ENCODE peak calls at places on chromosomes 12 and 14, in six cellular contexts. Z, C, V, K, P and Q are unnamed samples.

GRCh38 chr14:102862154-102862772 is 60.2 kb upstream of the AMN start:
- DNase-seq in C (no peak), Z (peak), V (no peak), P (no peak), K (no peak), Q (no peak)

GRCh38 chr12:122423258-122424165 is 1.0 kb upstream of the CLIP1 start:
- DNase-seq in Z (no peak), V (peak), C (no peak), K (no peak), P (no peak), Q (peak)

GRCh38 chr12:68559984-68560822 is 50.5 kb upstream of the RAP1B start:
- DNase-seq in C (no peak), Z (no peak), V (no peak), P (peak), K (no peak), Q (no peak)

GRCh38 chr14:82342596-82342995 is 808.9 kb upstream of the SEL1L start:
- DNase-seq in P (no peak), K (no peak), Z (no peak), C (no peak), V (no peak), Q (no peak)

GRCh38 chr12:31326689-31327659 is 1.0 kb upstream of the SINHCAF start:
- DNase-seq in C (no peak), K (no peak), Z (no peak), P (no peak), V (no peak), Q (no peak)

GRCh38 chr12:120713861-120714482 is 3.7 kb downstream of the UNC119B start:
- DNase-seq in C (peak), P (peak), K (peak), V (peak), Z (no peak), Q (peak)

GRCh38 chr12:18045446-18046001 is 44.5 kb downstream of the RERGL start:
- DNase-seq in K (no peak), C (no peak), P (no peak), Z (no peak), V (no peak), Q (no peak)

GRCh38 chr12:108798551-108799221 is 58.7 kb downstream of the SSH1 start:
- DNase-seq in C (no peak), P (no peak), K (peak), V (no peak), Z (no peak), Q (no peak)

GRCh38 chr14:105201928-105202513 is 20.9 kb upstream of the NUDT14 start:
- DNase-seq in P (no peak), Z (no peak), V (no peak), C (no peak), K (no peak), Q (no peak)

GRCh38 chr12:39252628-39253027 is 190.3 kb downstream of the KIF21A start:
- DNase-seq in P (no peak), C (no peak), V (no peak), Z (no peak), K (no peak), Q (no peak)

GRCh38 chr12:115571446-115571845 is 706.0 kb downstream of the MED13L start:
- DNase-seq in K (no peak), C (no peak), V (no peak), Z (no peak), P (no peak), Q (no peak)

GRCh38 chr12:120596901-120597300 is 15.7 kb upstream of the POP5 start:
- DNase-seq in V (no peak), K (no peak), C (no peak), P (no peak), Z (no peak), Q (no peak)